ENCODE peak calls at places on chromosomes 6 and 20, in eight cellular contexts. A, U, D, V, X, T, S and M are unnamed samples.

GRCh38 chr6:72643214-72643613 is 21.4 kb downstream of the KCNQ5 start:
- DNase-seq in A (no peak), U (no peak), D (no peak), V (no peak), X (no peak), T (no peak), S (no peak), M (no peak)

GRCh38 chr6:130517444-130517931 is 151.7 kb downstream of the TMEM200A start:
- DNase-seq in A (no peak), U (peak), D (no peak), V (no peak), X (no peak), T (no peak), S (no peak), M (no peak)

GRCh38 chr6:155328539-155329459 is 14.5 kb upstream of the TFB1M start:
- DNase-seq in A (no peak), U (no peak), D (no peak), V (peak), X (no peak), T (no peak), S (no peak), M (peak)

GRCh38 chr6:159038914-159039884 is 5.6 kb downstream of the TAGAP start:
- DNase-seq in A (no peak), U (no peak), D (no peak), V (no peak), X (no peak), T (no peak), S (peak), M (no peak)

GRCh38 chr6:168256940-168257339 is 62.6 kb downstream of the DACT2 start:
- DNase-seq in A (no peak), U (no peak), D (no peak), V (no peak), X (no peak), T (no peak), S (no peak), M (no peak)

GRCh38 chr6:17714879-17715860 is 8.4 kb upstream of the NUP153 start:
- DNase-seq in A (no peak), U (peak), D (no peak), V (peak), X (no peak), T (no peak), S (no peak), M (no peak)

GRCh38 chr20:45783656-45784294 is 7.9 kb downstream of the WFDC3 start:
- DNase-seq in A (no peak), U (no peak), D (no peak), V (no peak), X (peak), T (peak), S (no peak), M (peak)

GRCh38 chr6:138085839-138086222 is 21.4 kb downstream of the PERP start:
- DNase-seq in A (no peak), U (no peak), D (no peak), V (no peak), X (no peak), T (no peak), S (no peak), M (no peak)

GRCh38 chr20:53578492-53579222 is 15.0 kb downstream of the ZNF217 start:
- DNase-seq in A (peak), U (peak), D (no peak), V (peak), X (peak), T (peak), S (peak), M (peak)

GRCh38 chr6:105641507-105641906 is 238.6 kb upstream of the PREP start:
- DNase-seq in A (no peak), U (no peak), D (no peak), V (no peak), X (no peak), T (no peak), S (no peak), M (no peak)

GRCh38 chr20:31608256-31608980 is 3.3 kb downstream of the ID1 start:
- DNase-seq in A (peak), U (peak), D (no peak), V (peak), X (peak), T (peak), S (no peak), M (peak)

GRCh38 chr6:37373822-37374514 is 20.2 kb downstream of the RNF8 start:
- DNase-seq in A (no peak), U (no peak), D (no peak), V (peak), X (no peak), T (no peak), S (no peak), M (no peak)

GRCh38 chr20:18849131-18849530 is 35.5 kb downstream of the SCP2D1 start:
- DNase-seq in A (no peak), U (no peak), D (no peak), V (no peak), X (no peak), T (no peak), S (no peak), M (no peak)

DNA sequence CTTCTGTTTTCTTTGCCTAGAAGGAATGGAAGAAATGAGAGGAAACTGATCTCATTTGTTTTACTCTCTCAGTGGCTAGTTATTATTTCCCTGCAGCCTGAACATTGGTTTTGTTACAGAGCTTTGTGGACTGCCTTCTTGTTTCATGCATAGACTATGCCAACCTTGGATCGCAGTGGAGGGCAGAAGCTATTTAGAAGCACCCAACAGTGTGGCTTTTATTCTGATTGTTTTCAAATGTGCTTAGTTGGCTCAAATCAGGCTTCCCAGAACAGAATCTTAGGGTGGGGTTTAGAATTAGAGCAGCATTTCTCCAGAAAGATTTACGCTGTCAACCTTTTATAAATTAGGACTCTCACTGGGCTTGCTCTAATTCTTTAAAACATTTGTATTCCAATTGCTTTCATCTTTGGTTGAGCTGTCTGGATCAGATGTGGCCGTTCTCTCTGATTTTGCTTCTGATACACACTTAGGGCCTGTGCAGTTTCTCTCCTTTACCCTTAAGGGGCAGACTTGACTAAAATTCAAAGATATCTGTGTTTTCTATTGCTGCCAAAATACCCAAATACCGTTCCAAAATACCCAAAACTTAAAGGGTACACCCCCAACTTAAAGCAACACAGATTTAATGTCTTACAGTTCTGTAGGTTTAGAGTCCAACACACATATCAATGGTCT is 210.3 kb downstream of the BCKDHB start:
- DNase-seq in A (no peak), U (no peak), D (no peak), V (peak), X (no peak), T (no peak), S (no peak), M (no peak)
- TF ChIP-seq CTCF in A (peak), U (no peak), D (no peak), V (no peak), X (no peak), T (no peak), S (no peak), M (no peak)

DNA sequence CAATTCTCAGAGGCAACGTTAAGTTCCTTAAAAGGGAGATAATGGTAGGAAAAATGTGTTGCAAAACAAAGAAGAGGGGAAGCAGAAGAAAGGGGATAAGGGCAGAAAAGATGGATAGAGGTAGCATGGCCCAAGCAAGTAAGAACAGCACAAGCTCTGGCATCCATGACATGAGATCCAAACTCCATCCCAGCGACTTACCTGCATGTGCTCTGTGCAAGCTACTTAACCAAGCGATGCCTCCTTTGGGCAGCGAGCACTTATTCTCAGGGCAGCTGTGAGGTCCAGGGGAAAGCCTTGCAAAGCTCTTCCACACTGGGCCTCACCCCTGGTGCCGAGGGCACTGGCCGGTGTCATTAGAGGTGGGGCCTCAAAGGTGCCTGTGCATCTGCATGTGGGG is 295.2 kb downstream of the FOXC1 start:
- DNase-seq in A (no peak), U (no peak), D (no peak), V (no peak), X (no peak), T (no peak), S (no peak), M (no peak)
- TF ChIP-seq POLR2AphosphoS5 in A (no peak), U (no peak), D (no peak), V (no peak), X (no peak), T (no peak), S (no peak), M (no peak)

DNA sequence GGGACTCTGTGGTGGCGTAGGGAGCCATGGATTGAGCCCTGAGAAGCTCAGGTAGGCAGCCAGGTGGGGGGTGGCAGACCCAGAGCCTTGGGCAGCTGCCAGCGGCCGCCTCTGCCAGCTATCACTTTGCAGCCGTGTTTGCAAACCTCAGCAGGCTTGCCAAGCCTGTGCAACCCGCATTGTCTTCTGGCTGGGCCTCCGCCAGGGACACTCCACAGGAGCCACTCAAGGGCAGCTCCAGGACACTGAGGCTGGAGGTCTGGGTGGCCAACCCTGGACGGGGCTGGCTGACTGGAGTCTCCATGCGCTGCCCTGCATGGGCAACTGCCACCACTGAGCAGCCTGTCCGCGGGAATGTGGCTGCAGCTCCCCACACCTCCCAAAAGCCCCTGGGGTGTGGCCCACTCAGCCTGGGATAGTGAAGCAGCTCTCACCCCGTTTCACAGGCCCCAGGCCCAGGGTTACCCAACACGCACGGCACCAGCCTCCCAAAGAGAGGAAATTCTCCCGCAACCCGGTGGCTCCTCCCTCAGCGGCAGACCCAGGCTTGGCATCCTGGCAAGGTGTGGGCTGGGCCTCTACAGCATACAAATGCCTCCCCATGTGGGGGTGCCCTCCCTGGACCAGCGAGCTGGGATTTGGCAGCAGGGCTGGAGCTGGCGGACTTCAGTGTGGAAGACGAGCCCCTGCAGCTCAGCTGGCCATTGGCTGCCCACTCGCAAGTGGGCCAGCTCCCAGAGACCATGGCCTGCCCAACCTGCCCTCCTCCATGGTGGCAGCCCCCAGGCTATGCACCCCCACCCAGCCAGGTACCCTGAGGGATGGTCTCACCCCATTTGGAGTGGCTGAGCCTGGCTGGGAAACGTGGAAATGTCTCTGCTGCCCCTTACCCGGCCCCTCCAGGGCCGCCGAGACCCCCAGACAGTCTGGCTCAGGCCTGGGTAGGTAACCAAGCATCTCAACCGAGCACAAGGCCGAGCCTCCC is 2.9 kb downstream of the CHRNA4 start:
- DNase-seq in A (no peak), U (no peak), D (no peak), V (no peak), X (no peak), T (peak), S (no peak), M (no peak)
- TF ChIP-seq CTCF in A (no peak), U (no peak), D (no peak), V (no peak), X (no peak), T (no peak), S (no peak), M (no peak)

DNA sequence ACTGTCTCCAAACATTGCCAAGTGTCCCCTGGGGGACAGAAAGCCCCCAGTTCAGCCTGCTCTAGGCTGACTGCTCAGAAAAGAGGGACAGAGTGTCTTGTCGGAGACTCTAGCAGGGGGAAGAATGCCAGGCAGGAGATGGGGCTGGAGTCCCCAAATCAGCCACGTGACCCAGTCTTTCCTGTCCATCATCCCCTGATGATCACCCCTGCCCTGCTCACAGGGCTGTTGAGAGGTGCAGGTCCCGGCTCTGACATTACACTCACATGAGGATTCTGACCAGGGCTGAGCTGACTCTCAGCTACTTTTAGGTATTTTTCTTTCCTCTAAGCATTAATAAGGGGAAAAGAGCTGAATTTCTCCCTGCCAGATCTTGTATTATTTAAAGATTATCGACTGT is 115.8 kb downstream of the SULF2 start:
- DNase-seq in A (no peak), U (no peak), D (no peak), V (no peak), X (no peak), T (no peak), S (no peak), M (no peak)
- TF ChIP-seq POLR2AphosphoS5 in A (no peak), U (no peak), D (no peak), V (no peak), X (no peak), T (no peak), S (no peak), M (no peak)

GRCh38 chr6:3542032-3542640 is 85.3 kb upstream of the SLC22A23 start:
- DNase-seq in A (no peak), U (no peak), D (no peak), V (no peak), X (no peak), T (no peak), S (no peak), M (peak)
- TF ChIP-seq CTCF in A (peak), U (no peak), D (no peak), V (no peak), X (no peak), T (no peak), S (no peak), M (no peak)

DNA sequence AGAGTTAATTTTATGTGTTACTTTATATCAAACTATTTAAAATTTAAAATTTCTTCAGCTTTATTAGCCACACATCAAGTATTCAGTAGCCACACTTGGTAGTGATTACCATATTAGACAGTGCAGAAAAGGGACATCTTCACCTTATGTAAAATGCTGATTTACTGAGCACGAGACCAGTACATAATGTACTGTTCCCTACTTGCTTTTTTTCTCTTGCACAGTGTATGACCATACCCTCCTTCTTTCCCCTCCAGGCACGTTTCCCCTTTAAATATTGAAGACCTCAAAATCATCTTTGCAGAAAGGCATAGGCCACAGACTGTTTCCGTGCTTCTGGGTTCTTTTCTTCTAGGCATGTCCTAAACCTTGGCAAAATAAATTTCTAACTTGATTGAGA is 18.0 kb downstream of the DSTN start:
- DNase-seq in A (no peak), U (no peak), D (no peak), V (no peak), X (no peak), T (no peak), S (no peak), M (no peak)
- TF ChIP-seq POLR2AphosphoS5 in A (no peak), U (no peak), D (no peak), V (no peak), X (no peak), T (peak), S (no peak), M (no peak)

DNA sequence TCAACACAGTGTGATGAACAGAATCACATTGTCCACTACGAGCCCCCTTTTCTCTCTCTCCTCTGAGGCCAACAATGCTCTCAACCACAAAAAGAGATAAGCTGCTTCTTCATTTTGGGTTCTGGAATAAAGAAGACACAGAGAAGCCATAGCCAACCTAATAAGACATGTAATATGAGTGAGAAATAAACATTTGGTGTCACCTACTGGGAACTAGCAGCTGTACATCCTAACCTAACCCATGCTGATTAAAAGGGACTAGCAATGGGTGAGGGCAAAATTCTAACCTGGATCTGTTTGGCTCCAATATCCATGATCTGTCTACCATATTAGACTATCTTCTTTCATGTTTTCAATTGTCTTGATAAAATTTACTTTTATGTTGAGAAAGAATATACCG is 369.1 kb upstream of the MARCKS start:
- DNase-seq in A (no peak), U (no peak), D (no peak), V (no peak), X (no peak), T (no peak), S (no peak), M (no peak)
- TF ChIP-seq CTCF in A (no peak), U (no peak), D (peak), V (no peak), X (no peak), T (no peak), S (no peak), M (no peak)